ENCODE peak calls at places on chromosomes 16 and 17, in four cellular contexts. S is central memory CD8-positive, alpha-beta T cell; Z is PC-3; I is activated B cell treated with CpG ODN at 0.5 μM for 24 hours. K is an unnamed sample.

GRCh38 chr16:11318817-11319216 is 26.4 kb upstream of the RMI2 start:
- ATAC-seq in S (no peak), Z (no peak), I (no peak), K (no peak)

GRCh38 chr17:19785854-19786253 is 37.8 kb upstream of the ALDH3A1 start:
- ATAC-seq in S (no peak), Z (no peak), I (no peak), K (no peak)

GRCh38 chr16:2897110-2897509 is 14.1 kb downstream of the FLYWCH2 start:
- ATAC-seq in S (no peak), Z (no peak), I (peak; percentile 100), K (peak; percentile 33)

GRCh38 chr16:13634921-13635320 is 285.0 kb upstream of the ERCC4 start:
- ATAC-seq in S (no peak), Z (no peak), I (no peak), K (no peak)

GRCh38 chr17:48517478-48517877 is 13.3 kb downstream of the HOXB1 start:
- ATAC-seq in S (no peak), Z (no peak), I (no peak), K (no peak)

GRCh38 chr17:81659038-81659437 is 2.7 kb upstream of the PDE6G start:
- ATAC-seq in S (no peak), Z (no peak), I (no peak), K (no peak)

GRCh38 chr17:21505819-21506815 is 130.0 kb downstream of the KCNJ12 start:
- ATAC-seq in S (no peak), Z (no peak), I (no peak), K (no peak)

GRCh38 chr16:85856585-85856984 is 42.4 kb upstream of the IRF8 start:
- ATAC-seq in S (no peak), Z (no peak), I (no peak), K (no peak)

GRCh38 chr16:71303938-71304337 is 14.7 kb upstream of the CMTR2 start:
- ATAC-seq in S (no peak), Z (peak; percentile 80), I (no peak), K (peak; percentile 39)

GRCh38 chr17:44197980-44198720 is 1.5 kb downstream of the ATXN7L3 start:
- ATAC-seq in S (no peak), Z (peak; percentile 27), I (no peak), K (peak; percentile 22)

K was measured in esophagus mucosa.